ENCODE peak calls at places on chromosomes 12 and 14, in six cellular contexts. C is left ventricle myocardium inferior, T is heart right ventricle, X is fibroblast of lung, H is HCT116, S is fibroblast of mammary gland. A is an unnamed sample.

GRCh38 chr14:95733212-95733611 is 19.3 kb upstream of the TCL1A start:
- DNase-seq in C (no peak), T (no peak), X (no peak), H (no peak), S (no peak), A (no peak)

GRCh38 chr12:88237954-88238353 is 95.8 kb downstream of the TMTC3 start:
- DNase-seq in C (no peak), T (no peak), X (peak), H (peak), S (peak), A (no peak)

GRCh38 chr14:100190126-100190525 is 30.7 kb upstream of the DEGS2 start:
- DNase-seq in C (no peak), T (no peak), X (no peak), H (no peak), S (no peak), A (no peak)

GRCh38 chr12:118958520-118958919 is 22.8 kb upstream of the SRRM4 start:
- DNase-seq in C (no peak), T (no peak), X (no peak), H (no peak), S (no peak), A (no peak)

GRCh38 chr14:56417173-56417572 is 162.4 kb upstream of the TMEM260 start:
- DNase-seq in C (no peak), T (no peak), X (peak), H (no peak), S (no peak), A (no peak)

GRCh38 chr14:34498684-34499412 is 36.8 kb upstream of the SPTSSA start:
- DNase-seq in C (no peak), T (no peak), X (peak), H (peak), S (peak), A (no peak)

GRCh38 chr14:65167072-65167645 is 64.8 kb upstream of the MAX start:
- DNase-seq in C (no peak), T (no peak), X (no peak), H (no peak), S (no peak), A (no peak)

GRCh38 chr14:65703996-65704395 is 291.5 kb downstream of the FUT8 start:
- DNase-seq in C (no peak), T (no peak), X (peak), H (no peak), S (peak), A (no peak)

GRCh38 chr12:25241171-25242020 is 9.3 kb downstream of the KRAS start:
- DNase-seq in C (no peak), T (no peak), X (peak), H (peak), S (peak), A (no peak)

GRCh38 chr12:3419538-3419937 is 71.5 kb upstream of the PRMT8 start:
- DNase-seq in C (no peak), T (no peak), X (no peak), H (no peak), S (no peak), A (no peak)

GRCh38 chr12:93449277-93449676 is 7.5 kb upstream of the UBE2N start:
- DNase-seq in C (no peak), T (no peak), X (no peak), H (no peak), S (no peak), A (no peak)

GRCh38 chr14:105060751-105061427 is 4.3 kb downstream of the GPR132 start:
- DNase-seq in C (peak), T (no peak), X (no peak), H (no peak), S (no peak), A (no peak)

GRCh38 chr12:107515446-107515958 is 170.1 kb upstream of the PWP1 start:
- DNase-seq in C (peak), T (no peak), X (peak), H (peak), S (peak), A (no peak)

GRCh38 chr12:125283521-125283920 is 218.3 kb downstream of the AACS start:
- DNase-seq in C (no peak), T (no peak), X (no peak), H (no peak), S (no peak), A (no peak)

GRCh38 chr14:88554458-88555286 is at the start of gene PTPN21:
- DNase-seq in C (peak), T (peak), X (peak), H (no peak), S (peak), A (peak)

GRCh38 chr14:79009286-79009685 is 839.1 kb downstream of the NRXN3 start:
- DNase-seq in C (no peak), T (no peak), X (peak), H (no peak), S (no peak), A (no peak)

GRCh38 chr14:78152246-78153068 is 17.7 kb upstream of the NRXN3 start:
- DNase-seq in C (no peak), T (no peak), X (no peak), H (no peak), S (no peak), A (no peak)

GRCh38 chr12:57845478-57846284 is 848 bp downstream of the CTDSP2 start:
- DNase-seq in C (peak), T (peak), X (peak), H (no peak), S (no peak), A (peak)

GRCh38 chr14:78164226-78164853 is 5.8 kb upstream of the NRXN3 start:
- DNase-seq in C (no peak), T (no peak), X (no peak), H (peak), S (peak), A (no peak)

GRCh38 chr14:68627868-68628604 is 164.8 kb downstream of the ZFP36L1 start:
- DNase-seq in C (peak), T (peak), X (peak), H (peak), S (no peak), A (no peak)

GRCh38 chr14:36627981-36628380 is 33.7 kb upstream of the PAX9 start:
- DNase-seq in C (no peak), T (no peak), X (no peak), H (no peak), S (no peak), A (no peak)

GRCh38 chr12:54033980-54034783 is 1.3 kb downstream of the HOXC5 start:
- DNase-seq in C (no peak), T (no peak), X (no peak), H (no peak), S (peak), A (peak)

GRCh38 chr14:98233656-98234055 is 1038.3 kb downstream of the BCL11B start:
- DNase-seq in C (no peak), T (no peak), X (no peak), H (no peak), S (no peak), A (no peak)

GRCh38 chr12:127588224-127588623 is 678.7 kb upstream of the TMEM132C start:
- DNase-seq in C (no peak), T (no peak), X (peak), H (no peak), S (peak), A (no peak)

GRCh38 chr12:71219224-71219623 is 61.4 kb upstream of the TSPAN8 start:
- DNase-seq in C (no peak), T (no peak), X (no peak), H (no peak), S (no peak), A (no peak)
- TF ChIP-seq CTCF in C (no peak), T (no peak), X (no peak), H (no peak), S (no peak), A (no peak)

DNA sequence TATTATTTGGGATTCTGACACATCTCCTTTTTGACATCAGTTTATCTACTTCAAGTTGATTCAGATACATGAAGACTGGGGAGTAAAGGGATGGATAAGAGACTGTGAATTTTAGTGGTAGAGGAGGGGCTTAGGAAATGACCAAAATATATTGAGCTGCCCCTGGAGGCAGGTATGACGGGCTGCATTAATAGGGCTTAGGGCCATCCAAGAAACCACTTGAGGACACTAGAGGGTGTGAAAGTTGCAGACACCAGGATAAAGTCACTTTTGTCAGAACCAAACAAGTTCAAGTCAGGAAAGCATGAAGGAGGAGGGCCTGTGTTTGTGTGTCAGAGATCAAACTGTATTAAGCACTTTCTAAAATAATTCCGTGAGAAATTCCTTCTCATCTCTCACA is 137.1 kb downstream of the SLC38A1 start:
- DNase-seq in C (no peak), T (no peak), X (no peak), H (peak), S (peak), A (no peak)
- TF ChIP-seq CTCF in C (peak), T (peak), X (no peak), H (peak), S (no peak), A (no peak)

DNA sequence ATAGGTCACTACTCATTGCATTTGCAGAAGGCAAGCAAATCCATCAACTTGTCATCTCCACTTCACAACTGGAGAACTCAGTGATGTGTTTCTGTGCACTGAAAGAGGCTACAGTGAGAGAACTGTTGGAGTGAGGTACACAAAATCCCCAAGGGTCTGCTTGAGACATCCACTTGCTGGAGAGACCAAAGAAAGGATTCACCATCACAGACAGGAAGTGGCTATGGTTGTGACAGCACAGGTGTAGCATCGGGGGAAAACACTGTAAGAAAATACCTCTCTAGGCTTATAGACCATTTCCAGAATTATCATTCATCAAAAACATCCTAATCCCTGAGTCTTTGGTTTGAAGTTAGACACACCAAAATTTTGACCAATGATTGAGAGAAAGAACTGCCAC is 201.3 kb upstream of the OR4E1 start:
- DNase-seq in C (no peak), T (no peak), X (no peak), H (no peak), S (no peak), A (no peak)
- TF ChIP-seq CTCF in C (no peak), T (no peak), X (no peak), H (no peak), S (no peak), A (no peak)

GRCh38 chr14:63039800-63040380 is 5.4 kb downstream of the KCNH5 start:
- DNase-seq in C (no peak), T (no peak), X (peak), H (no peak), S (peak), A (no peak)
- TF ChIP-seq CTCF in C (peak), T (no peak), X (peak), H (peak), S (peak), A (no peak)

GRCh38 chr14:24212924-24213865 is at the start of gene CHMP4A:
- DNase-seq in C (peak), T (peak), X (peak), H (peak), S (peak), A (peak)

GRCh38 chr14:24219080-24219479 is 3.2 kb upstream of the MDP1 start:
- DNase-seq in C (no peak), T (no peak), X (no peak), H (no peak), S (no peak), A (no peak)

GRCh38 chr14:24213866-24214652 is 771 bp upstream of the CHMP4A start:
- DNase-seq in C (no peak), T (no peak), X (no peak), H (no peak), S (no peak), A (no peak)

GRCh38 chr14:24216345-24216699 is 456 bp upstream of the MDP1 start:
- DNase-seq in C (no peak), T (no peak), X (no peak), H (no peak), S (no peak), A (no peak)

DNA sequence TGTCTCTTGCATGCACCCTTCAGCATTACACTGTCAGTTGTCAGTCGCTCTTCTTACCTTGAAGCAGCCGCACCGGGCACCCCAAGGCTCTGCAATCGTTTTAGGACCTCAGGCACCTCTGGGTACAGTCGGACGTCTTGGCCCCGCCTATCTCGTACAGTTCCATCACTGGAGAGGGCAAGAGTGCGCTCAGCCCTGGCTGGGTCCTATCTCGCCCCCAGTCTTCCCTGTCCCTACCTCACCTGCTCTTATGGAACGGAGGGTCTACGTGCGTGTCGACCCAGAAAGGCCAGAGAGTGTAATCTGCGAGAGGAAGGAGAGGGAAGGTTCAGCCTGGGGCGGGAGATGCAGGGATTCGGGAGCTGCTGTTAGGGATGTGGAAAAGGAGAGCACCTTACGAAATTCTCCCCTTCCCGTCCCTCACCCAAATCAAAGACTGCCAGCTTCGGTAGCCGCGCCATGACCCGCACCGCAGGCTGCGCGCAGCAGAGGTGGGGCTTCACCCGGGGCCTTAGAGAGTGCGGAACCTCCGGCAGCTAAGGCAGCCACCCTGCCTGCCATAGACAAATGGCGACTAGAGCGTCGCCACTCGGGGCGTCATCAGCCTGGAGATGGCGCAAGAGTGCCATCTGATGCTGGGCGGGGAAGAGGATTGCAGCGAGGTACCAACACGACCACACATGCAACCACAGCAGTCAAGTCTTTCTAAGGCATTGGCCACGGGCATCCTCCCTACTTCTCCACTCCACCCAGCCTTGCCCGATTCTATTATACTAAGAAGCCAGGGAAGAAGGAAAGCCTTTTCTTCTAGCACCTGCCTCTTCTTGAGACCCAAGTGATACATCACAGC is at the start of gene MDP1:
- DNase-seq in C (peak), T (peak), X (peak), H (peak), S (peak), A (peak)
- TF ChIP-seq CTCF in C (peak), T (peak), X (no peak), H (peak), S (peak), A (no peak)

A was measured in ovary.